ENCODE peak calls at places on chromosomes 4 and X, in nine cellular contexts. X, A, W, O, V, R, J, S and E are unnamed samples. For H3K27me3 and H3K4me1, the result is how much of the 10 kb centered on the place peaks cover.

GRCh38 chrX:1164322-1165288 is 47.8 kb downstream of the CRLF2 start:
- DNase-seq in W (no peak), X (no peak), V (no peak), O (no peak), J (peak), R (peak), S (no peak), A (no peak), E (peak)

GRCh38 chrX:30582664-30583063 is 5.1 kb upstream of the TASL start:
- DNase-seq in O (no peak), S (no peak), J (no peak), W (no peak), X (no peak), V (no peak), R (no peak), A (no peak), E (no peak)

GRCh38 chr4:38495481-38495880 is 168.5 kb upstream of the KLF3 start:
- DNase-seq in X (no peak), O (no peak), S (no peak), A (no peak), W (no peak), R (peak), J (no peak), V (no peak), E (no peak)

GRCh38 chrX:70353524-70353923 is 63.6 kb downstream of the KIF4A start:
- DNase-seq in S (no peak), R (no peak), X (no peak), A (no peak), V (no peak), O (no peak), W (no peak), J (no peak), E (no peak)

GRCh38 chr4:85968945-85969830 is 390.7 kb downstream of the MAPK10 start:
- DNase-seq in V (no peak), W (no peak), R (peak), J (no peak), O (no peak), A (no peak), S (no peak), X (no peak), E (peak)

GRCh38 chr4:147731611-147732515 is at the start of gene ARHGAP10:
- DNase-seq in V (peak), O (peak), W (no peak), A (peak), R (peak), J (peak), S (peak), X (peak), E (peak)

GRCh38 chr4:176499518-176499917 is 179.8 kb downstream of the SPCS3 start:
- DNase-seq in S (no peak), O (no peak), W (no peak), V (no peak), R (no peak), X (no peak), J (no peak), A (no peak), E (no peak)

GRCh38 chrX:132114607-132115006 is 13.2 kb downstream of the FRMD7 start:
- DNase-seq in O (no peak), W (no peak), J (no peak), S (no peak), R (no peak), A (no peak), V (no peak), X (no peak), E (no peak)

GRCh38 chrX:21382715-21383114 is 8.5 kb downstream of the CNKSR2 start:
- DNase-seq in X (no peak), V (no peak), S (no peak), J (no peak), O (no peak), R (no peak), A (no peak), W (peak), E (no peak)

GRCh38 chr4:182879913-182880312 is 37.3 kb downstream of the DCTD start:
- DNase-seq in A (no peak), J (no peak), S (no peak), R (no peak), V (no peak), O (no peak), W (no peak), X (no peak), E (no peak)

GRCh38 chr4:182883351-182883750 is 33.8 kb downstream of the DCTD start:
- DNase-seq in V (no peak), J (no peak), S (no peak), O (no peak), R (no peak), X (no peak), W (no peak), A (no peak), E (no peak)

GRCh38 chr4:182884046-182884445 is 33.1 kb downstream of the DCTD start:
- DNase-seq in V (no peak), W (no peak), X (no peak), A (no peak), R (no peak), J (no peak), O (no peak), S (no peak), E (no peak)

GRCh38 chr4:182880387-182881356 is 36.5 kb downstream of the DCTD start:
- DNase-seq in O (no peak), A (no peak), S (no peak), X (peak), R (no peak), W (no peak), J (peak), V (peak), E (no peak)

GRCh38 chr4:182881928-182882327 is 35.3 kb downstream of the DCTD start:
- DNase-seq in S (peak), V (no peak), X (peak), R (no peak), J (peak), A (no peak), W (no peak), O (no peak), E (peak)
- H3K27me3 ChIP-seq in S (under half), V (under half), X (under half), R (under half), J (under half), A (under half), W (under half), O (under half), E (under half)

GRCh38 chr4:56463711-56464110 is 3.7 kb upstream of the SRP72 start:
- DNase-seq in J (no peak), V (no peak), X (no peak), S (no peak), R (no peak), O (no peak), A (no peak), W (no peak), E (no peak)
- H3K4me1 ChIP-seq in J (under half), V (under half), X (under half), S (under half), R (under half), O (under half), A (under half), W (under half), E (under half)

DNA sequence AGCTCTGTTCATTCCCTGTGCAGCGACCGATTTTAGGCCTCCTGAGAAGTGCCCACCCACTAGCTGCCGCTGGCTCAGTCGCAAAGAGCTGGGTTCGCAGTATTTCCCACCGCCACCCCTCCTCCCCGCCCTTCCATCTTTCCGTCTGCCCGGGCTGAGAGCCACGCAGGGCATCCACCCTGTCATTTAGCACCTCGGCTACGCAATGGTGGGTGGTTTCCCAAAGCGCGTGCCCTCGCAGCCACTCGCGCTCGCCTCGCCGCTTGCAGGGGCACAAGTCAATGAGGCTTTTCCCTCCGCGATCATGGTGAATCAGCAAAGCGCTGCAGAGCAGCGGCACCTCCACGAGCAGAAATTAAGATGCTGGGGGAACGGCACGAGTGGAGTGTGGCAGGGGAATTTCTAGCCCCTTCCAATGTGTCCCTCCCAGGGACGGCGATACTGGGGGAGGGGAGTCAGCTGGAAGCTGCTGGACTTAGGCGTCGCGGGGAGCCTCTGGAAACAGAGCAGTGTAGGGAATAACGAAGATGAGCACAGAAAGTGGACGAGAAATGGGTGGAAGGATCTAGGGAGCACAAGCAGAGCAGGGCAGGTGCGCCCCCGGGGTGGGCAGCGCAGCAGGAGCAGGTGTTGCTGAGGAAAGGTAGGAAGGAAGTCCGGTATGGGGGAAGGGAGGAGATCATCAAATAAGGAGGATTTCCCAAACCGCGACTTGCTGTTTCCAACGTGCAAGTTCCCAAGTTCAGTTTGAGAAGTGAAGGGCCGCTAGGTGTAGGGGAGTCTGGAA is 2.4 kb upstream of the PTCHD1 start:
- DNase-seq in A (no peak), X (no peak), J (peak), V (peak), R (peak), O (no peak), W (no peak), S (no peak), E (no peak)
- H3K27me3 ChIP-seq in A (under half), X (half or more), J (under half), V (half or more), R (half or more), O (under half), W (under half), S (under half), E (under half)

DNA sequence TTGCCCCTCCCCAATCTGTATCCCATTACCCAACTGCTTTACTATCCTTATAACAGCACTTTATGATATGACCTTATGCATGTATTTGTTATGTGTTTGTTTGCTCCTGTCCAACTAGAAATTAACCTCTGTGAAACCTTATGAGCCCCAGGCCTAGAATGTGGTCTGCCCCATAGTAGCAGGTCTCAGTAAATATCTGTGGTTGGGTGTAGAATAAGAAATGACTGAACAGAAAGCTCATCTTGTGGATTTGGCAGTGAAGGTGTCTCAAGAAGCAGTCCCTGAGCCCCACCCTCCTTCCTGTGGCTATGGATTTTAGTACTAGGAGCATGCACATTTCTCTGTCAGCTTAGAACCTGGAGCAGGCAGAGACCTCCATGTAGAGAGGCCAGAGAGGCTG is 229.0 kb upstream of the LCORL start:
- DNase-seq in S (no peak), R (no peak), V (no peak), X (no peak), A (no peak), J (no peak), W (no peak), O (no peak), E (no peak)
- H3K4me1 ChIP-seq in S (under half), R (under half), V (under half), X (under half), A (under half), J (under half), W (under half), O (under half), E (under half)

DNA sequence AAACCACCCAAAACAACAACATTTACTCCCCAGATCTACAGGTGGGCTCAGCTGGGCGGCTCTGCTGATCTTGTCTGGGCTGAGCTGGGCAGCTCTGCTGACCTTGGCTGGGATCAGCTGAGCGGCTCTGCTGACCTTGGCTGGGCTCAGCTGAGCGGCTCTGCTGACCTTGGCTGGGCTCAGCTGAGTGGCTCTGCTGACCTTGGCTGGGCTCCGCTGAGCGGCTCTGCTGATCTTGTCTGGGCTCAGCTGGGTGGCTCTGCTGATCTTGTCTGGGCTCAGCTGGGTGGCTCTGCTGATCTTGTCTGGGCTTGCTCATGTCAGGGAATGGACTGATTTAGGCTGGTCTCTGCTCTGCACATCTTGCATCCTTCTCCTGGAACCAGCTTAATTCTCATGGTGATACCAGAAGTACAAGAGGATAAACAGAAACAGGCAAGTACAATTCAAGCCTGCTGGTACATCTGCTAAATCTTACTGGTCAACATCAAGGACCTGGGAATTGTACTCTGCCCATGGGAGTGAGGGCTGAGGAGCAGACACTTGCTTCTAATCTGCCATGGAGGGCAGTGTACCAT is 248.5 kb upstream of the PSAPL1 start:
- DNase-seq in R (no peak), J (no peak), O (peak), A (no peak), V (no peak), S (no peak), X (no peak), W (no peak), E (no peak)
- H3K27me3 ChIP-seq in R (under half), J (under half), O (under half), A (under half), V (under half), S (under half), X (under half), W (under half), E (under half)

DNA sequence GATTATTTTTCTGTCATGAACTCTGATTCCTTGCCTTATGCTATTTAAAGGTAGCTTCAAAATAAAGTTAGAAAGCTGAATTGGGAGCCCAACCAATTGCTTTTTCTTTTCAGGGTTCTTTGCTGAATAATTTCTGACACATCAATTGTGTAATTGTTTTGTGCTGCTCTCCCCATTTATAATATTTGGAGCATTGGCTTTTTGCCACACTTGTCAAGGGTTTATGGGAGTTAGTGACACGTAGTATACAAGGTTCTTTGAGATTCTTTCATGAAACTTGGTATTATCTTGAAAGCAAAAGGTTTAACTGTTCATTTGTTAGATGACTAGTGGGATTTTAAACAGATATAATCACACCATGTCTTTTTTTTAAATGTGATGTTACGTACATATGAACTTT is 80.9 kb downstream of the POLA1 start:
- DNase-seq in J (no peak), S (no peak), W (no peak), O (no peak), V (no peak), A (no peak), R (no peak), X (no peak), E (no peak)
- H3K4me1 ChIP-seq in J (under half), S (under half), W (under half), O (under half), V (under half), A (under half), R (under half), X (under half), E (under half)